ENCODE peak calls at places on chromosomes 6 and 20, in ten cellular contexts. L is osteocyte, F is psoas muscle, J is WERI-Rb-1, W is HFFc6, M is cardiac fibroblast, G is heart right ventricle, R is spleen, S is neural progenitor cell, X is HCT116. A is an unnamed sample.

GRCh38 chr6:157911786-157912185 is 69.9 kb upstream of the SYNJ2 start:
- DNase-seq in S (no peak), J (no peak), G (no peak), W (no peak), R (no peak), F (no peak), M (no peak), X (no peak), L (no peak), A (no peak)

GRCh38 chr6:33633462-33634158 is 12.5 kb downstream of the ITPR3 start:
- DNase-seq in X (no peak), J (peak), M (peak), F (peak), W (peak), R (peak), L (no peak), S (peak), G (peak), A (peak)

GRCh38 chr6:115882174-115882573 is 178.5 kb downstream of the FRK start:
- DNase-seq in R (no peak), G (no peak), W (no peak), J (no peak), X (peak), S (no peak), L (no peak), M (no peak), F (no peak), A (no peak)

GRCh38 chr6:154403803-154404202 is 47.2 kb upstream of the IPCEF1 start:
- DNase-seq in G (no peak), R (no peak), J (no peak), F (no peak), S (no peak), W (peak), X (no peak), M (peak), L (no peak), A (peak)

GRCh38 chr20:9068896-9069663 is at the start of gene PLCB4:
- DNase-seq in R (no peak), J (peak), L (no peak), G (peak), W (peak), F (peak), S (peak), M (peak), X (no peak), A (peak)

GRCh38 chr6:144248003-144248402 is 37.1 kb upstream of the UTRN start:
- DNase-seq in R (no peak), X (no peak), M (no peak), J (no peak), G (no peak), L (no peak), W (no peak), F (no peak), S (no peak), A (no peak)

GRCh38 chr6:154611847-154612246 is 101.4 kb upstream of the CNKSR3 start:
- DNase-seq in S (no peak), G (no peak), X (no peak), W (no peak), J (no peak), M (no peak), F (no peak), L (no peak), R (no peak), A (no peak)

GRCh38 chr20:58670659-58671058 is 19.6 kb downstream of the STX16 start:
- DNase-seq in S (no peak), R (no peak), J (no peak), W (no peak), X (no peak), F (no peak), L (no peak), M (no peak), G (no peak), A (no peak)

GRCh38 chr20:47573586-47573985 is 71.9 kb downstream of the NCOA3 start:
- DNase-seq in X (no peak), L (no peak), G (no peak), R (no peak), F (no peak), M (no peak), W (no peak), J (no peak), S (no peak), A (no peak)

GRCh38 chr6:37242429-37243052 is 15.0 kb upstream of the TBC1D22B start:
- DNase-seq in L (no peak), S (no peak), J (no peak), G (no peak), W (peak), M (peak), F (no peak), R (no peak), X (peak), A (peak)

GRCh38 chr6:87336367-87336766 is 7.3 kb upstream of the GJB7 start:
- DNase-seq in M (no peak), S (peak), X (no peak), L (no peak), W (no peak), R (no peak), F (no peak), J (no peak), G (no peak), A (no peak)

GRCh38 chr20:46651091-46651962 is at the start of gene SLC13A3:
- DNase-seq in S (peak), M (no peak), L (peak), F (no peak), W (no peak), X (no peak), R (no peak), G (no peak), J (no peak), A (no peak)

DNA sequence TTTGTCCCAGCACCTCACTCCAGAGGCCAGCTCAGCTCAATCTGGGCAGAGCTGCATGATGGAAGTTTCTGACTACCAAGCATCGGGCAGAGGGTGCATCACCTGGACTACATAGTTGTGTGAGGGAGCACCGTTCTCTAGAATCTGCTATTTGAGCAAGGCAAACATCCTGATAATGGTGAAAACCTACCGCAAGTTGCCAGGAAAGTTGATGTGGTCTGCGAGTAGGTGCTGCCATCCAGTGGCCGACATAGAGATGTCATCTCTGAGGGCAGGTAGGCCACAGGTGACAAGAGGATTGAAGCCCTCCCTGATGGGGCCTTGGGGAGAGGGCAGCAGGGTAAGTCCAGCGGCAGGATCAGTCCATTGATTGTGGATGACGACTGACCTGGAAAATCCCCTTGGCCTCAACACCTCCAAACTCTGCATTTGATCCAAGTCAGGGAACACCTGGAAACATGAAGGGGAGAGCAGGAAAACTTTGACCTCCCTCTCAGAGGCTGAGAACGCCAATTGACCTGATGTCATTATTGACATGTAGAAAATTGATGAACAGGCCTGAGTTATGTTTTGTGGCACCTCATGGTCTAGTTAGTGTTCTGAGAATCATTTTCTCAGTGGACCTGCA is 3.9 kb upstream of the LPA start:
- DNase-seq in G (no peak), M (peak), S (peak), X (peak), L (no peak), R (no peak), F (no peak), W (no peak), J (peak), A (no peak)
- TF ChIP-seq CTCF in G (no peak), M (no peak), S (peak), X (peak), L (peak), R (no peak), F (no peak), W (peak), J (peak), A (no peak)

GRCh38 chr6:44470106-44470446 is 82.6 kb downstream of the CDC5L start:
- DNase-seq in R (no peak), L (no peak), S (no peak), W (no peak), M (no peak), F (no peak), J (no peak), X (no peak), G (no peak), A (no peak)
- TF ChIP-seq CTCF in R (no peak), L (peak), S (no peak), W (peak), M (no peak), F (no peak), J (no peak), X (no peak), G (peak), A (no peak)

GRCh38 chr20:38304845-38305447 is 990 bp downstream of the BPI start:
- DNase-seq in X (peak), L (no peak), F (peak), G (no peak), S (peak), W (peak), M (peak), J (peak), R (peak), A (peak)
- TF ChIP-seq CTCF in X (peak), L (peak), F (peak), G (peak), S (peak), W (peak), M (peak), J (peak), R (peak), A (peak)

GRCh38 chr6:137417411-137417810 is 76.8 kb downstream of the OLIG3 start:
- DNase-seq in S (no peak), R (no peak), G (no peak), F (no peak), L (no peak), J (no peak), W (no peak), X (no peak), M (peak), A (no peak)

GRCh38 chr6:137416376-137417109 is 77.7 kb downstream of the OLIG3 start:
- DNase-seq in R (no peak), L (no peak), W (no peak), F (no peak), M (peak), G (no peak), X (no peak), J (no peak), S (no peak), A (peak)

GRCh38 chr6:137414599-137414998 is 79.6 kb downstream of the OLIG3 start:
- DNase-seq in X (no peak), W (no peak), G (no peak), J (no peak), R (no peak), L (no peak), S (peak), F (no peak), M (no peak), A (no peak)

GRCh38 chr6:137415127-137415833 is 78.9 kb downstream of the OLIG3 start:
- DNase-seq in F (no peak), R (peak), M (peak), S (peak), W (peak), L (no peak), G (peak), J (no peak), X (peak), A (peak)

DNA sequence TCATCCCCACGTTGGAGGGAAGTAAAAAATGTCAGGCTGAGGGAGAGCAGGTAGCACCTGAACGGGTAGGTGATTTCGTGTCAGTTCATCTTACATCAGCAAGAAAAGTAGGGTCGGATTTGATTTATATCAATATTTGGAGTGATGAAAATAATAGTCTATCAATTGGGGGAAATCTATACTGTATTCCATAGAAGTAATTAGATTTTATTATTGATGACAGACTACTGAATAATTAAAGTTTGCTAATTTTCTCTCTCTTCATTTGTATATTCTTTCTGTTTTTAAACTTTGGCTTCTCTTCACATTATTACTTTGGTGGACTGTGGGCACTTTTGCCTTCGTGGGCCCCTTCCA is 78.4 kb downstream of the OLIG3 start:
- DNase-seq in W (no peak), X (no peak), M (no peak), S (no peak), F (no peak), R (no peak), J (no peak), L (no peak), G (no peak), A (no peak)
- TF ChIP-seq CTCF in W (peak), X (no peak), M (no peak), S (no peak), F (no peak), R (no peak), J (no peak), L (no peak), G (no peak), A (no peak)

DNA sequence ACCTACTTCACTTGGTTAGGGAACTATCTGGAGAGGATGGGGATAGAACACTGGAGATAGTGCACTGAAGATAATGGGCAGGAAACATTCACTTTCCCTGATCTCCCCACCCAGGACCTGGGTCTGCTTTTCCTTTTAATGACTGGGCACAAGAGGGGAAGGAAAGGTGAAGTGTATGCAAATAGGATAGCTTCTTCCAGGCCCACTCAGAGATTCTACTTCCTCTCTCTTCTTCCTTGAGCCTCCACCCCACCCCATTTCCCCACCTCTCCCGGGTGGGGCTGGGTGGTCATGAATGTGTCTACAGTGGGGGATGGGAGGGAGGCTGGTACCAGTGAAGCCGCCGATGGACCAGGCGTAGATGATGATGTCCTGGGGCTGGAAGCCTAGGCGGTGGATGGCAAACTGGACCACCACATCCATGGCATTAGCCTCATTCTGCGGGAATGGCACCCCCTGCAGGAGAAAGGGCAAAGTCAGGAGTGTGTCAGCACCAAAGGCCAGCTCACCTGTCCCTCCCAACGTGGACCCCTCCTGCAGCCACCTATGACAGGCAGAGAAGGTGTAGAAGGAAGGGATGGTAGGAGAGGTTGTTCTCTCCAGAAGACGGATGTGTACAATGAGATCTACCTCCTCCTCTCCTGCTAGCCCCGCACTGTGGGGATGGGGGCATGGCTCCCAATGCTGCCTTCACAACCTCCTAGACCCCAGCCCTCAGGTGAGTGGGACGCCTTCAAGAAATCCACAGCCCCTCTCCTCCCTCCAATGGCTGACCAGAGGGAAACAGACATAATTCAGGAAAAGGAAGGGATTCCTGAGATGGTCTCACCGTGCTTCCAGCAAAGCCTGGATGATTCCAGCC is 8.6 kb upstream of the LY6G5C start:
- DNase-seq in M (no peak), X (no peak), R (no peak), L (no peak), S (no peak), W (no peak), F (no peak), J (peak), G (no peak), A (no peak)
- TF ChIP-seq CTCF in M (peak), X (peak), R (no peak), L (peak), S (peak), W (peak), F (no peak), J (peak), G (peak), A (peak)

DNA sequence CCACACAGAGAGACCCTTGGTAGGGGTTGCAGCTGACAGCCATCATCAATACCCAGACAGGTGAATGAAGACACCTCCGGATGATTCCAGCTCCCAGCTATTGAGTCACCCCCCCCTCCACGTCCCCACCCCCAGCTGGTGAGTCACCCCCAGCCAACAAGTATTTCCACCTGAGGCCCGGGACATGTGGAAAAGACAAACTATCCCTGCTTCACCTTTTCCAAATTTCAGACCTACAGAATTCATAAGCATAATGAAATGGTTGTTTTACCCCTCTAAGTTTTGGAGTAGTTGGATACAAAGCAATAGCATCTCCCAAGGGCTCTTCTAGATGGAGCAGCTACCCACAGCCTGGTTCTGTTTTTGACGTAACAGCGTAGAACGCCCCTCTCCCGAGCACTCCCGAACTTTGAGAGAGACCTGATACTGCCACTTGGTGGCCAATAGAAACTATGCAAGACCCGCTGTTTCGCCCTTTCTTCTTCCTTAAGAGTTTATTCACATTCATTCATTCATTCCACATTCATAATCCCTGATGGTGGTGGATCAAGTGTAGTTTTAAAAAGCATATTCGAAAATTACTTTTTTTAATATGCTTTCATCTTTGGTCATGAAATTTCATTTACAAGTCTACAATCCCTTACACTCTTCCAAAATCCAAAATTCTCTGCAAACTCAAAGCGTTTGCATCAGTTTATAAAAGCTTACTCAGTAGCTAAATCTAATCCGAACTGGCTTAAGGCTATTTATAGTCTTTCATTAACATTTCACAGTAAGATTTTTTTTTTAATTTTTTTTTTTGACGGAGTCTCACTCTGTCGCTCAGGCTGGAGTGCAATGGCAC is 15.1 kb upstream of the PPP1R16B start:
- DNase-seq in G (no peak), F (no peak), R (no peak), X (peak), W (no peak), M (peak), J (peak), L (no peak), S (peak), A (no peak)
- TF ChIP-seq CTCF in G (peak), F (peak), R (peak), X (peak), W (peak), M (peak), J (peak), L (peak), S (peak), A (peak)

DNA sequence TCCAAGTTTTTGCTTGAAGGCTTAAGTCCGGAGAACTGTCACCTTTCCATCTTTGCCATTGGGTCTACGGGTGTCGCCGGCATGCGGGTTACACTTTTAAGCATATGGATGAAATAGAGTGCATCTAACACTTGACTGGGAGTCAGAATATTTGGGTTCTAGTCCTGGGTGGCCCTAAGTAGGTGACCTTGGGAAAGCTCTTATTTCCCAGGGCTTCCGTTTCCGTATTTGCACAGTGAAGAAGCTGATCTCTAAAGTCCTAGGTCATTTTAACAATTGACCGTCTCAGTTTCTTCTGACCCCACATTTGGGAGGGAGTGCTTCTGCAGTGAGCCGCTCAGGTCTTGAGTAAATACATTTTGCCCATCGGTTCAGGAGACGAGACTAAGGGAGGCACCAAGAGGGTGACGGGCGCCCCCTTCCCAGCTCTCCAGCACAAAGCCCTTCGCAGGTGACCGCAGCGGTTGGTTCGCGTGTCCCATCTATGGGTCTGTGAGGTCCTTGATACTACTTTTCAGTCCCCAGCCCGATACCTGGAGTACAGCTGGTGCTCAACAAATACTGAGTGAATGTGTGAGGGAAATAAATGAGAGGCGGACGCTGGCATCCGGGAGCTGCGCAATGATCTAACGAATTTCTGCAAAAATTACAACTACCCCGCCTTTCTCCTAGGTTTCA is 580 bp upstream of the BLTP3A start:
- DNase-seq in S (peak), L (no peak), W (no peak), M (peak), R (peak), J (peak), F (peak), G (peak), X (peak), A (peak)
- TF ChIP-seq CTCF in S (peak), L (peak), W (peak), M (no peak), R (no peak), J (peak), F (no peak), G (no peak), X (no peak), A (peak)

A was measured in astrocyte of the spinal cord.